ENCODE peak calls at places on chromosomes 11 and 22, in seven cellular contexts. W is pancreas; X is CD8-positive, alpha-beta T cell; F is IMR-90; Q is OCI-LY7; R is heart left ventricle; G is mesendoderm. D is an unnamed sample.

GRCh38 chr11:45089251-45089650 is 57.2 kb upstream of the PRDM11 start:
- DNase-seq in F (peak; percentile 93), X (no peak), Q (no peak), W (peak; percentile 76), G (no peak), R (peak; percentile 90), D (no peak)

GRCh38 chr11:108944486-108945178 is 279.8 kb downstream of the DDX10 start:
- DNase-seq in G (no peak), X (no peak), R (no peak), Q (no peak), F (no peak), W (no peak), D (no peak)

GRCh38 chr11:73551697-73552096 is 46.2 kb downstream of the FAM168A start:
- DNase-seq in X (no peak), W (no peak), G (no peak), R (no peak), Q (no peak), F (no peak), D (no peak)

GRCh38 chr11:103851166-103851651 is 185.2 kb upstream of the DDI1 start:
- DNase-seq in W (no peak), Q (no peak), F (peak; percentile 69), R (no peak), X (no peak), G (no peak), D (no peak)

GRCh38 chr22:35892192-35892591 is 136.4 kb downstream of the RBFOX2 start:
- DNase-seq in X (no peak), W (no peak), R (no peak), G (no peak), Q (no peak), F (peak; percentile 75), D (no peak)

GRCh38 chr11:96486890-96487633 is 97.2 kb downstream of the JRKL start:
- DNase-seq in F (peak; percentile 25), R (no peak), G (peak; percentile 75), Q (no peak), W (no peak), X (no peak), D (no peak)

GRCh38 chr11:45847908-45848316 is 637 bp downstream of the CRY2 start:
- DNase-seq in X (peak; percentile 30), G (peak; percentile 90), R (peak; percentile 65), Q (peak; percentile 69), F (peak; percentile 64), W (peak; percentile 47), D (peak; percentile 63)

GRCh38 chr22:28983190-28983589 is 78.4 kb downstream of the C22orf31 start:
- DNase-seq in R (no peak), W (no peak), Q (no peak), G (no peak), X (no peak), F (no peak), D (no peak)

GRCh38 chr11:118343981-118344521 is at the start of gene CD3G:
- DNase-seq in R (no peak), F (no peak), W (no peak), X (peak; percentile 83), Q (no peak), G (no peak), D (no peak)

GRCh38 chr11:107733518-107733917 is 21.7 kb upstream of the SLN start:
- DNase-seq in X (no peak), R (no peak), W (no peak), F (no peak), Q (no peak), G (no peak), D (no peak)

GRCh38 chr11:7220636-7221035 is 31.1 kb upstream of the SYT9 start:
- DNase-seq in X (no peak), W (no peak), Q (no peak), R (no peak), G (no peak), F (no peak), D (no peak)

GRCh38 chr11:111347723-111348115 is 31.4 kb downstream of the POU2AF1 start:
- DNase-seq in Q (no peak), R (no peak), F (peak; percentile 28), X (no peak), G (no peak), W (no peak), D (no peak)

GRCh38 chr22:35961480-35961902 is 67.1 kb downstream of the RBFOX2 start:
- DNase-seq in W (no peak), R (peak; percentile 68), Q (no peak), G (peak; percentile 99), F (peak; percentile 90), X (no peak), D (peak; percentile 44)

GRCh38 chr11:13962562-13963168 is at the start of gene SPON1:
- DNase-seq in G (peak; percentile 87), Q (no peak), F (peak; percentile 15), R (peak; percentile 51), X (peak; percentile 51), W (peak; percentile 40), D (peak; percentile 89)

GRCh38 chr11:125140251-125140650 is 24.3 kb upstream of the PKNOX2 start:
- DNase-seq in W (no peak), X (no peak), G (peak; percentile 49), F (no peak), R (no peak), Q (no peak), D (peak; percentile 36)

GRCh38 chr11:21475276-21475675 is 717.6 kb upstream of the ANO5 start:
- DNase-seq in W (no peak), X (no peak), G (peak; percentile 42), Q (no peak), R (no peak), F (no peak), D (peak; percentile 1)

GRCh38 chr11:37409124-37409523 is 811.1 kb upstream of the RAG2 start:
- DNase-seq in Q (no peak), R (no peak), W (no peak), X (no peak), G (no peak), F (no peak), D (no peak)

GRCh38 chr11:69372589-69373250 is 78.8 kb downstream of the MYEOV start:
- DNase-seq in X (no peak), W (no peak), R (no peak), G (no peak), F (no peak), Q (no peak), D (peak; percentile 9)

DNA sequence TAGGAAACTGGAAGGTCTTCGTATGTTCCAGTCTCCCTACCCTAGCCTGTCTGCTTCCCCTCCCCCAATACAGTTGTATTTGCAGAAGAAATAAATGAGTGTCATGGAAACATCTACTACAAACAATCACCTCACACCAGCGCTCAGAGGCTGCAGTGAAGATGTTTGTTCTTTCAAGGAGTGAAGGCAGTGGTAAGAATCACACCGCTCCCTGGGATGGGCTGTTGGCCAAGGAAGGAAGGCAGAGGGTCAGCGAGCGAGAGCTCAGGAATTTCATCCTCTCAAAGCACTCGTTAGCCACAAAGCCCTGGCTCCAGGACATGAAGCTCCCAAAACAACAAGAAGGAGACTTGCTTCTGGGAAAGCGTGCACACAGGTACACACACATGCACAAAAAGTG is 1.2 kb upstream of the IGSF9B start:
- DNase-seq in R (peak; percentile 15), F (no peak), G (peak; percentile 54), W (no peak), X (no peak), Q (no peak), D (no peak)
- H3K4me3 ChIP-seq in R (no peak overlapping the region), F (no peak overlapping the region), G (no peak overlapping the region), W (no peak overlapping the region), X (no peak overlapping the region), Q (no peak overlapping the region), D (no peak overlapping the region)

DNA sequence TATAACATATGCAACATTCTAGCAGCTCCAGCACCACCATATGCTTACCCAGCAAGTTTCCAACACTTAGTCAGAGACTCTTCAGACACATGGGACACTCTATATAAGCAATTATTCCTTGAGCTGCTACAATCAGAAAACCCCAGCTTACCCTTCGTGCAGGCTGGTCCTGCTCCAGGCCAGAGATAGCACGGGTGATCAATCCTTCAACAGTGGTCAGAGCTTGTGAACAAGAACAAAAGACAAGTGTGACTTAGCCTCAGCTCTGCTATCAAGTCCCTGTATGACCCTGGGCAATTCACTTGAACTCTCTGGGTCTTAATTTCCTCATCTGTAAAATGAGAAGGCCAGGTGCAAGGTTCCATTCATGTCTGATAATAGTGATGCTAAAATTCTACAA is 1.5 kb downstream of the ZPR1 start:
- DNase-seq in G (no peak), W (no peak), X (no peak), F (no peak), R (no peak), Q (no peak), D (no peak)
- H3K36me3 ChIP-seq in G (peaks cover 27% of the 10 kb centered on the region), W (peaks cover 15% of the 10 kb centered on the region), X (peaks cover 50% of the 10 kb centered on the region), F (peaks cover 35% of the 10 kb centered on the region), R (peaks cover 52% of the 10 kb centered on the region), Q (peaks cover 54% of the 10 kb centered on the region), D (peaks cover 40% of the 10 kb centered on the region)

GRCh38 chr11:408154-409007 is 6.4 kb downstream of the SIGIRR start:
- DNase-seq in Q (no peak), W (peak; percentile 29), G (no peak), F (no peak), R (no peak), X (no peak), D (no peak)

GRCh38 chr11:405976-406795 is 8.6 kb downstream of the SIGIRR start:
- DNase-seq in R (peak; percentile 29), W (no peak), G (no peak), Q (no peak), X (no peak), F (no peak), D (peak; percentile 58)

GRCh38 chr11:406796-407650 is 7.8 kb downstream of the SIGIRR start:
- DNase-seq in X (peak; percentile 94), Q (peak; percentile 94), R (peak; percentile 88), F (peak; percentile 65), G (peak; percentile 89), W (peak; percentile 78), D (peak; percentile 99)

GRCh38 chr11:409008-409599 is 5.7 kb downstream of the SIGIRR start:
- DNase-seq in G (no peak), Q (no peak), R (no peak), X (no peak), W (peak; percentile 30), F (no peak), D (no peak)

GRCh38 chr11:407651-408080 is 7.1 kb downstream of the SIGIRR start:
- DNase-seq in X (no peak), Q (no peak), G (no peak), F (no peak), W (no peak), R (no peak), D (no peak)
- H3K4me3 ChIP-seq in X (peak overlapping the region; percentile 19), Q (no peak overlapping the region), G (no peak overlapping the region), F (no peak overlapping the region), W (no peak overlapping the region), R (peak overlapping the region; percentile 26), D (no peak overlapping the region)

DNA sequence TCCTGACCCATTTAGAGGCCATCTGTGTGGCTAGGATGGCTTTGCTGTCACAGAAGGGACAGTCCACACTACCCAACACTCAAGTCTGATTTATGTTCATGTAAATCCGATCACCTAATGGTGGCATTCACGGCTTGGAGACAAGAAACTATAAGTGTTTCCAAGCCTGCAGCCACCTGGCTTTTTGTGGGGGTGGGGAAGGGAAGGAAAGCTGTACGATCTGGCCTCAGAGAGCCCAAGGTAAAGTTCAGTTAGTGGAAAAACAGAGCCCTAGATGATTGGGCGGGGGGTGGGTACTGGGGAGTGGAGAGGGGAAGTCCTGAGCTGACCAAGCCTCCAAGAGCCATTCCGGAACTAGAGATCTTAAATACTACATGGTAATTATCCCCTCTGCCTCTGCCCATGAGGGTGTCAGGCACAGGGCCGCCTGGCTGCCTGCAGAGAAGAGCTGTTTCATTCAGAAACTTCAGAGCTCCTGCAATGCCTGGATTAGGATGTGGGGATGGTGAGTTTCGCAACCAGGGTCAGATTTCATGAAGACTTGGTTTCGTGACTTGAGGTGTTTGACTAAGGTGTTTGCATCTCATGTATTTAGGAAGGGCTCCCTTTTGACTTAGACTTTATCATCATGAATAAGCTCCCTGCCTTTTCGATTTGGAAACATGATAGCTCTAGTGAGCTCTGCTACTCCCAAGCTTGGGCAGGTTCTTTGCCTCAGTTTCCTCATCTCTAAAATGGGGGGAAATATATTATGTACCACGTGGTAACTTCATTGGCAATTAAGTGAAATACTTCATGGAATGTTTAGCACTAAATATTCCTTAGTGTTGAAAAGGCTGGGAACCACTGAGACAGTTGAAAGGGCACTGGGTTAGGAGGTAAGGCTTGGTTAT is 9.0 kb downstream of the TIMP3 start:
- DNase-seq in X (no peak), W (no peak), R (no peak), G (peak; percentile 86), F (peak; percentile 51), Q (no peak), D (peak; percentile 52)
- H3K36me3 ChIP-seq in X (no peaks in the 10 kb centered on the region), W (no peaks in the 10 kb centered on the region), R (peaks cover 30% of the 10 kb centered on the region), G (no peaks in the 10 kb centered on the region), F (peaks cover 43% of the 10 kb centered on the region), Q (no peaks in the 10 kb centered on the region), D (no peaks in the 10 kb centered on the region)